ENCODE peak calls at places on chromosome 9, in five cellular contexts. O is mucosa of descending colon, K is H9, S is heart left ventricle, B is ovary. C is an unnamed sample.
A peak's percentile ranks its signal among the peaks of the same experiment; 100 is the strongest.

GRCh38 chr9:37994639-37995347 is 74.2 kb downstream of the SHB start:
- DNase-seq in O (peak; percentile 59), K (no peak), B (no peak), S (peak; percentile 87), C (no peak)

GRCh38 chr9:136117291-136118060 is 1.2 kb downstream of the TMEM250 start:
- DNase-seq in K (peak; percentile 41), S (peak; percentile 75), O (peak; percentile 66), B (no peak), C (no peak)

GRCh38 chr9:114856942-114857315 is 51.1 kb upstream of the TNFSF15 start:
- DNase-seq in K (no peak), B (no peak), O (no peak), S (no peak), C (no peak)

GRCh38 chr9:34637356-34638137 is at the start of gene SIGMAR1:
- DNase-seq in O (peak; percentile 95), S (peak; percentile 98), B (peak; percentile 93), K (peak; percentile 95), C (peak; percentile 98)

GRCh38 chr9:127249877-127250276 is 14.7 kb upstream of the GARNL3 start:
- DNase-seq in S (no peak), K (no peak), B (no peak), O (no peak), C (no peak)

GRCh38 chr9:78316151-78316892 is 19.4 kb downstream of the PSAT1 start:
- DNase-seq in B (no peak), K (no peak), S (no peak), O (no peak), C (peak; percentile 37)

GRCh38 chr9:77017505-77017894 is 2.0 kb upstream of the FOXB2 start:
- DNase-seq in B (no peak), O (no peak), K (no peak), S (no peak), C (no peak)

GRCh38 chr9:123607479-123607878 is 251.5 kb downstream of the CRB2 start:
- DNase-seq in B (no peak), S (no peak), O (no peak), K (no peak), C (no peak)

GRCh38 chr9:85971731-85972130 is 30.8 kb downstream of the NAA35 start:
- DNase-seq in O (no peak), S (no peak), K (no peak), B (no peak), C (no peak)

GRCh38 chr9:68797116-68797515 is 92.1 kb downstream of the PIP5K1B start:
- DNase-seq in S (no peak), O (no peak), B (no peak), K (no peak), C (no peak)

GRCh38 chr9:98607787-98608186 is 100.9 kb downstream of the GABBR2 start:
- DNase-seq in S (no peak), O (no peak), B (no peak), K (no peak), C (no peak)

GRCh38 chr9:3999706-4000105 is 300.2 kb downstream of the GLIS3 start:
- DNase-seq in B (no peak), O (no peak), S (no peak), K (no peak), C (no peak)

GRCh38 chr9:109134167-109134578 is 14.4 kb upstream of the TMEM245 start:
- DNase-seq in O (no peak), S (no peak), B (no peak), K (no peak), C (no peak)

GRCh38 chr9:37290881-37291485 is 131.5 kb upstream of the GRHPR start:
- DNase-seq in K (no peak), B (no peak), O (no peak), S (no peak), C (no peak)

GRCh38 chr9:111094433-111095421 is 56.5 kb upstream of the LPAR1 start:
- DNase-seq in B (no peak), K (no peak), O (peak; percentile 27), S (no peak), C (no peak)

GRCh38 chr9:38687389-38687842 is 32.5 kb downstream of the FAM240B start:
- DNase-seq in S (peak; percentile 79), B (peak; percentile 21), K (peak; percentile 72), O (peak; percentile 85), C (peak; percentile 86)

GRCh38 chr9:93672622-93673270 is 96.4 kb downstream of the PHF2 start:
- DNase-seq in K (no peak), S (peak; percentile 44), O (no peak), B (peak; percentile 1), C (no peak)

GRCh38 chr9:3436629-3437028 is 89.2 kb downstream of the RFX3 start:
- DNase-seq in B (no peak), K (no peak), S (no peak), O (no peak), C (no peak)

GRCh38 chr9:88742483-88742882 is 207.5 kb downstream of the NXNL2 start:
- DNase-seq in O (no peak), K (no peak), S (no peak), B (no peak), C (no peak)

GRCh38 chr9:104091708-104092107 is 2.4 kb upstream of the SMC2 start:
- DNase-seq in S (no peak), B (no peak), K (no peak), O (peak; percentile 64), C (no peak)

GRCh38 chr9:86303316-86303975 is 21.1 kb upstream of the ISCA1 start:
- DNase-seq in B (no peak), K (no peak), O (no peak), S (no peak), C (no peak)

GRCh38 chr9:111842313-111842712 is 47.6 kb upstream of the SHOC1 start:
- DNase-seq in S (no peak), K (no peak), O (no peak), B (no peak), C (no peak)

GRCh38 chr9:96651626-96652025 is 3.5 kb downstream of the PRXL2C start:
- DNase-seq in S (no peak), B (no peak), O (no peak), K (no peak), C (no peak)

GRCh38 chr9:16426716-16427115 is 443.8 kb downstream of the BNC2 start:
- DNase-seq in S (no peak), B (no peak), O (no peak), K (no peak), C (no peak)

GRCh38 chr9:89885156-89885555 is 280.3 kb downstream of the GADD45G start:
- DNase-seq in B (no peak), K (peak; percentile 14), O (no peak), S (no peak), C (no peak)

GRCh38 chr9:106829666-106830408 is 33.1 kb upstream of the ZNF462 start:
- DNase-seq in B (no peak), K (no peak), O (no peak), S (no peak), C (no peak)

GRCh38 chr9:131546336-131547084 is 1.2 kb downstream of the PRRT1B start:
- DNase-seq in K (no peak), B (no peak), O (no peak), S (no peak), C (peak; percentile 65)

GRCh38 chr9:107691649-107692048 is 202.1 kb upstream of the KLF4 start:
- DNase-seq in O (no peak), B (no peak), K (no peak), S (no peak), C (no peak)

GRCh38 chr9:126805546-126806262 is 864 bp downstream of the ZBTB43 start:
- DNase-seq in K (no peak), B (no peak), O (peak; percentile 58), S (peak; percentile 68), C (peak; percentile 59)

GRCh38 chr9:134404376-134405358 is 78.4 kb downstream of the RXRA start:
- DNase-seq in S (no peak), K (no peak), B (no peak), O (no peak), C (no peak)

GRCh38 chr9:134407123-134407779 is 81.0 kb downstream of the RXRA start:
- DNase-seq in K (peak; percentile 77), O (peak; percentile 81), B (peak; percentile 82), S (peak; percentile 96), C (peak; percentile 79)

GRCh38 chr9:134406366-134407122 is 80.3 kb downstream of the RXRA start:
- DNase-seq in O (no peak), K (no peak), B (no peak), S (no peak), C (no peak)

GRCh38 chr9:134403682-134404301 is 77.5 kb downstream of the RXRA start:
- DNase-seq in O (peak; percentile 69), K (no peak), B (peak; percentile 80), S (peak; percentile 90), C (no peak)

GRCh38 chr9:134405527-134405926 is 79.3 kb downstream of the RXRA start:
- DNase-seq in B (no peak), S (no peak), O (no peak), K (no peak), C (no peak)
- H3K4me1 ChIP-seq in B (peaks cover 39% of the 10 kb centered on the region), S (peaks cover 83% of the 10 kb centered on the region), O (peaks cover 42% of the 10 kb centered on the region), K (no peaks in the 10 kb centered on the region), C (no peaks in the 10 kb centered on the region)

GRCh38 chr9:134381671-134382505 is 55.6 kb downstream of the RXRA start:
- DNase-seq in O (peak; percentile 68), K (no peak), S (peak; percentile 84), B (no peak), C (no peak)
- TF ChIP-seq CTCF in O (no peak), K (peak; percentile 32), S (peak; percentile 20), B (no peak), C (peak; percentile 55)

DNA sequence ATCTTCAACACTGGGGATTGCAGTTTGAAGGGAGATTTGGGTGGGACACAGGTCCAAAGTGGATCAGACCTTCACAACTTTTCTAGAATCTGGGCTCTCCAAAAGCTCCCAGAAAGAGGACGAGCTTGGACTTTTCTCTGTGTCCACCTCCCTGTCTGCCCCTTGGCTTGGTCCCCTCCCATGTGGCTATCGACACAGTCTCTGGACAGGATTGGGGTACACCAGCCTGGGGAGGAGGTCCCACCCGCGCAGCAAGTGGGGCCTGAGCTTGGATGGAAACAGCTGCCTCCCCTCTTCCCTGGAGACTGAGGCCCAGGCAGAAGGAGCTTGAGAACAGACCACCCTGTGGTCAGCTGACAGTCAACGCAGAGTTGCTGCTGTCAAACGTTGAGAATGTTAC is 84.6 kb upstream of the FCN1 start:
- DNase-seq in B (no peak), O (no peak), S (no peak), K (no peak), C (no peak)
- H3K9me3 ChIP-seq in B (peaks cover 4% of the 10 kb centered on the region), O (peaks cover 20% of the 10 kb centered on the region), S (no peaks in the 10 kb centered on the region), K (peaks cover 37% of the 10 kb centered on the region), C (peaks cover 51% of the 10 kb centered on the region)

GRCh38 chr9:113590991-113591898 is 127.7 kb downstream of the RGS3 start:
- DNase-seq in O (peak; percentile 85), K (peak; percentile 93), B (peak; percentile 81), S (peak; percentile 90), C (peak; percentile 98)

GRCh38 chr9:113588936-113589335 is 125.4 kb downstream of the RGS3 start:
- DNase-seq in K (no peak), O (no peak), S (no peak), B (no peak), C (no peak)

GRCh38 chr9:113589407-113589806 is 125.9 kb downstream of the RGS3 start:
- DNase-seq in B (no peak), O (no peak), K (no peak), S (peak; percentile 76), C (no peak)

GRCh38 chr9:113589890-113590289 is 126.4 kb downstream of the RGS3 start:
- DNase-seq in K (no peak), S (no peak), O (peak; percentile 30), B (no peak), C (no peak)

DNA sequence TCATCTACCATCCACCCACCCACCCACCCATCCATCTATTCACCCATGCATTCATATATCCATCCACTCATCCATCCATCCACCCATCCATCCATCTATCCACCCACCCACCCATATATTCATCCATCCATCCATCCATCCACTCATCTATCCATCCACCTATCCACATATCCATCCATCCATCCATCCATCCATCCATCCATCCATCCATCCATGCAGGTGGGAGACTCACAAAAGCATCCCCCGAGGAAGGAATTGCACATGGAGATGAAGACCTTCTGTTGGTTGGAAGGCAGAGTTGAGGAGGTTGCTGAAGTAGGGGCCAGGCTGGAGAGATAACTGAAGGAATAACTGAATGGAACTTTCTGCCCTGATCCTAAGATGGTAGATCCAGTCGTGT is 126.9 kb downstream of the RGS3 start:
- DNase-seq in K (no peak), S (no peak), O (no peak), B (no peak), C (no peak)
- H3K4me1 ChIP-seq in K (peaks cover 3% of the 10 kb centered on the region), S (peaks cover 70% of the 10 kb centered on the region), O (no peaks in the 10 kb centered on the region), B (peaks cover 8% of the 10 kb centered on the region), C (peaks cover 12% of the 10 kb centered on the region)